ENCODE peak calls at places on chromosomes 2 and 18, in five cellular contexts. Z, W, V, M and F are unnamed samples.

GRCh38 chr2:18156002-18156401 is 277.5 kb downstream of the KCNS3 start:
- DNase-seq in Z (no peak), M (no peak), W (no peak), V (no peak), F (no peak)

GRCh38 chr2:212843409-212844199 is 305.0 kb upstream of the ERBB4 start:
- DNase-seq in W (peak; percentile 90), V (no peak), Z (no peak), M (no peak), F (no peak)

GRCh38 chr2:188158337-188159100 is 133.2 kb upstream of the GULP1 start:
- DNase-seq in M (no peak), W (no peak), V (no peak), Z (no peak), F (no peak)

GRCh38 chr2:141589314-141589713 is 541.5 kb downstream of the LRP1B start:
- DNase-seq in W (no peak), M (no peak), V (no peak), Z (no peak), F (no peak)

GRCh38 chr2:64325852-64326577 is 127.9 kb upstream of the LGALSL start:
- DNase-seq in Z (peak; percentile 41), M (no peak), V (no peak), W (no peak), F (no peak)

GRCh38 chr2:15279181-15279876 is 281.8 kb downstream of the NBAS start:
- DNase-seq in M (no peak), V (no peak), W (no peak), Z (no peak), F (no peak)

GRCh38 chr18:26460449-26461091 is 87.8 kb downstream of the KCTD1 start:
- DNase-seq in V (no peak), M (no peak), Z (no peak), W (peak; percentile 49), F (peak; percentile 58)

GRCh38 chr2:241232736-241233575 is 44.5 kb downstream of the ANO7 start:
- DNase-seq in M (no peak), V (no peak), W (no peak), Z (no peak), F (no peak)

GRCh38 chr2:133270550-133270949 is 297.7 kb downstream of the NCKAP5 start:
- DNase-seq in W (no peak), Z (no peak), M (no peak), V (no peak), F (no peak)

GRCh38 chr2:8543065-8543411 is 138.8 kb upstream of the ID2 start:
- DNase-seq in M (no peak), V (no peak), Z (no peak), W (no peak), F (peak; percentile 15)

GRCh38 chr18:60978338-60978737 is 354.9 kb upstream of the CDH20 start:
- DNase-seq in Z (no peak), M (no peak), V (no peak), W (peak; percentile 93), F (no peak)

GRCh38 chr2:143161982-143162837 is 33.0 kb downstream of the ARHGAP15 start:
- DNase-seq in W (peak; percentile 17), V (peak; percentile 18), Z (peak; percentile 61), M (peak; percentile 23), F (no peak)

GRCh38 chr2:170224692-170225091 is 46.7 kb downstream of the MYO3B start:
- DNase-seq in W (no peak), M (no peak), V (no peak), Z (no peak), F (no peak)

GRCh38 chr2:190720276-190720675 is 71.4 kb downstream of the NAB1 start:
- DNase-seq in Z (no peak), V (no peak), W (no peak), M (no peak), F (no peak)

GRCh38 chr2:82330104-82330503 is 2025.6 kb upstream of the LRRTM1 start:
- DNase-seq in W (no peak), V (no peak), Z (no peak), M (no peak), F (no peak)

GRCh38 chr2:241925277-241925676 is 55.7 kb downstream of the RTP5 start:
- DNase-seq in V (no peak), Z (no peak), M (peak; percentile 9), W (no peak), F (no peak)

GRCh38 chr18:59904051-59904601 is 4.3 kb downstream of the PMAIP1 start:
- DNase-seq in W (no peak), V (no peak), M (no peak), Z (no peak), F (no peak)

GRCh38 chr2:189370719-189371118 is 70.6 kb upstream of the WDR75 start:
- DNase-seq in V (no peak), W (peak; percentile 79), M (no peak), Z (no peak), F (no peak)

GRCh38 chr2:20148841-20149702 is 75.9 kb downstream of the SDC1 start:
- DNase-seq in M (peak; percentile 33), W (peak; percentile 87), V (no peak), Z (no peak), F (no peak)

GRCh38 chr2:179580378-179581146 is 280.9 kb downstream of the ZNF385B start:
- DNase-seq in W (no peak), V (no peak), Z (no peak), M (peak; percentile 29), F (peak; percentile 39)

GRCh38 chr2:38167968-38168350 is 92.0 kb upstream of the CYP1B1 start:
- DNase-seq in M (no peak), V (peak; percentile 85), W (no peak), Z (no peak), F (no peak)

GRCh38 chr2:102048465-102048864 is 56.7 kb downstream of the IL1R2 start:
- DNase-seq in Z (no peak), V (peak; percentile 42), W (peak; percentile 25), M (no peak), F (no peak)

GRCh38 chr2:64914735-64915509 is 74.3 kb upstream of the SLC1A4 start:
- DNase-seq in V (peak; percentile 71), W (no peak), Z (no peak), M (no peak), F (peak; percentile 29)

GRCh38 chr2:69789129-69789528 is 40.3 kb upstream of the GMCL1 start:
- DNase-seq in M (peak; percentile 10), V (peak; percentile 34), Z (no peak), W (no peak), F (no peak)

GRCh38 chr2:219207884-219208740 is 1.5 kb downstream of the ZFAND2B start:
- DNase-seq in Z (no peak), V (no peak), M (no peak), W (peak; percentile 18), F (no peak)

GRCh38 chr2:158845869-158846268 is 50.8 kb downstream of the DAPL1 start:
- DNase-seq in W (peak; percentile 90), V (no peak), M (no peak), Z (no peak), F (no peak)

GRCh38 chr18:67776929-67777328 is 260.4 kb upstream of the DSEL start:
- DNase-seq in Z (no peak), V (no peak), W (no peak), M (no peak), F (no peak)

GRCh38 chr2:126950499-126950898 is 51.8 kb downstream of the TEX51 start:
- DNase-seq in W (no peak), Z (no peak), V (no peak), M (no peak), F (no peak)

GRCh38 chr2:101831351-101831865 is 133.9 kb downstream of the MAP4K4 start:
- DNase-seq in Z (peak; percentile 62), V (peak; percentile 75), M (peak; percentile 73), W (peak; percentile 85), F (peak; percentile 74)

GRCh38 chr18:22020127-22020866 is 149.1 kb upstream of the GATA6 start:
- DNase-seq in V (no peak), Z (no peak), M (no peak), W (no peak), F (no peak)

GRCh38 chr2:20049631-20050030 is 1.8 kb downstream of the LAPTM4A start:
- DNase-seq in Z (no peak), V (no peak), M (no peak), W (peak; percentile 66), F (no peak)

GRCh38 chr2:32264422-32265149 is at the start of gene NLRC4:
- DNase-seq in W (no peak), M (no peak), Z (no peak), V (no peak), F (no peak)
- H3K4me3 ChIP-seq in W (no peak within 1 kb of the TSS), M (no peak within 1 kb of the TSS), Z (no peak within 1 kb of the TSS), V (no peak within 1 kb of the TSS), F (peak within 1 kb of the TSS; percentile 19)

GRCh38 chr2:119263656-119264055 is 40.0 kb downstream of the STEAP3 start:
- DNase-seq in W (no peak), Z (no peak), M (no peak), V (no peak), F (no peak)
- H3K27ac ChIP-seq in W (no peak overlapping the region), Z (no peak overlapping the region), M (no peak overlapping the region), V (no peak overlapping the region), F (no peak overlapping the region)

GRCh38 chr2:203681978-203682377 is 24.5 kb upstream of the CD28 start:
- DNase-seq in M (no peak), V (no peak), W (no peak), Z (no peak), F (no peak)
- H3K4me1 ChIP-seq in M (no peaks in the 10 kb centered on the region), V (peaks cover 4% of the 10 kb centered on the region), W (peaks cover 51% of the 10 kb centered on the region), Z (no peaks in the 10 kb centered on the region), F (peaks cover 66% of the 10 kb centered on the region)

DNA sequence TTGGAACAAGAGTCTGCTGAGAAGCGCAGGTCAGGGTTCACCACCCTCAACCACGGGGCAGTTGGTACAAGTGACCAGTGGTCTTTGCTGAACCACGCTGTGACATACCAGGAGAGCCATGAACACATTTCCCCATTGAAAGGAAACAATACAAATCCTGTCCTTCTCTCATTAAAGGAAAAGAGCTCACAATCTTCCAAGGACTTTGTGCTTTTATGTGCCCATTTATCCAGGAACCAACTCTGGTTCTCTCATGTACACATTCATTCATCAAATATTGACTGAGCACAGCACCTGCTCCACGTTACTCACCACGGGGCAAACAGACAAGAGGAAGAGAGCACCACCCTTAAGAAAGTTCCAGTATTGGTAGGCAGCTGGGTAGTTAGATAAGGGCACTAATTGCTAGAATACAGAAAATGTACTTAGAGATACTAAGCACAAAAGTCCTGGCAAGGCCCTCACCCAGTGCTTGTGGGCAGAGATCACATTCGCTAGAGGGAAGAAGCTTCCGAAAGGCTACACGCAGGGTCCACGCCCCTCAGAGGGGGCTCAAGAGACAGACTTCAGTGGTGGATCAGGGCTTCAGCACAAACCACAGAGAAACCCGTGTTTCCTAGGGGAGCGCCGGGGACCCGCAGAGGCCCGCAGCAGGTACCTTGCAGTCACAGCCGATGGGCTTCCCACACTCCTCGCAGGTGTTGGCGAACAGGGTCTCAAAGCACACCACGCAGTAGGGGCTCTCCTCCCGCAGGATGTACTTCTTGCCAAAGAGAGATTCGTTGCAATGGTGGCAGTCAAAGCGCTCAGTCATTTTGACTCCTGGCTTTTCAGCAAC is 12.9 kb downstream of the FHL2 start:
- DNase-seq in M (no peak), W (peak; percentile 19), V (no peak), Z (no peak), F (no peak)
- H3K4me3 ChIP-seq in M (no peak overlapping the region), W (no peak overlapping the region), V (no peak overlapping the region), Z (no peak overlapping the region), F (peak overlapping the region; percentile 2)

GRCh38 chr2:209653164-209653563 is 118.5 kb upstream of the UNC80 start:
- DNase-seq in Z (no peak), W (no peak), M (no peak), V (no peak), F (no peak)

GRCh38 chr2:209644842-209645241 is 126.8 kb upstream of the UNC80 start:
- DNase-seq in Z (no peak), M (no peak), W (no peak), V (no peak), F (no peak)

GRCh38 chr2:209648714-209649113 is 122.9 kb upstream of the UNC80 start:
- DNase-seq in V (no peak), W (no peak), Z (no peak), M (no peak), F (no peak)
- H3K27ac ChIP-seq in V (no peak overlapping the region), W (no peak overlapping the region), Z (no peak overlapping the region), M (no peak overlapping the region), F (no peak overlapping the region)